ENCODE peak calls at places on chromosomes 6 and 20, in four cellular contexts. One of them, this sample, is unnamed.

GRCh38 chr6:157644043-157644810 is 178.8 kb upstream of the SNX9 start:
- DNase-seq in IMR-90: no peak
- DNase-seq in neural progenitor cell: no peak
- DNase-seq in fibroblast of lung: peak; percentile 37
- DNase-seq in this sample: no peak

GRCh38 chr20:6169251-6169650 is 46.4 kb upstream of the FERMT1 start:
- DNase-seq in IMR-90: peak; percentile 12
- DNase-seq in neural progenitor cell: no peak
- DNase-seq in fibroblast of lung: no peak
- DNase-seq in this sample: peak; percentile 11

GRCh38 chr6:166830185-166830890 is 126.0 kb downstream of the RNASET2 start:
- DNase-seq in IMR-90: no peak
- DNase-seq in neural progenitor cell: no peak
- DNase-seq in fibroblast of lung: no peak
- DNase-seq in this sample: no peak

GRCh38 chr6:104955491-104955890 is 1.4 kb upstream of the LIN28B start:
- DNase-seq in IMR-90: no peak
- DNase-seq in neural progenitor cell: peak; percentile 73
- DNase-seq in fibroblast of lung: no peak
- DNase-seq in this sample: no peak

GRCh38 chr20:40634891-40635290 is 54.1 kb downstream of the MAFB start:
- DNase-seq in IMR-90: no peak
- DNase-seq in neural progenitor cell: no peak
- DNase-seq in fibroblast of lung: no peak
- DNase-seq in this sample: no peak

GRCh38 chr20:50469324-50469723 is 40.9 kb upstream of the PTPN1 start:
- DNase-seq in IMR-90: no peak
- DNase-seq in neural progenitor cell: no peak
- DNase-seq in fibroblast of lung: no peak
- DNase-seq in this sample: no peak

GRCh38 chr20:58696411-58696961 is 3.9 kb downstream of the NPEPL1 start:
- DNase-seq in IMR-90: no peak
- DNase-seq in neural progenitor cell: no peak
- DNase-seq in fibroblast of lung: no peak
- DNase-seq in this sample: no peak

GRCh38 chr6:37566209-37566859 is 66.6 kb upstream of the CCDC167 start:
- DNase-seq in IMR-90: no peak
- DNase-seq in neural progenitor cell: peak; percentile 89
- DNase-seq in fibroblast of lung: peak; percentile 39
- DNase-seq in this sample: peak; percentile 68

GRCh38 chr20:18090044-18090443 is 32.3 kb upstream of the OVOL2 start:
- DNase-seq in IMR-90: no peak
- DNase-seq in neural progenitor cell: no peak
- DNase-seq in fibroblast of lung: no peak
- DNase-seq in this sample: no peak

GRCh38 chr20:43409041-43409913 is 48.4 kb upstream of the SRSF6 start:
- DNase-seq in IMR-90: peak; percentile 52
- DNase-seq in neural progenitor cell: peak; percentile 68
- DNase-seq in fibroblast of lung: peak; percentile 59
- DNase-seq in this sample: peak; percentile 35

GRCh38 chr6:7156666-7157278 is 49.0 kb downstream of the RREB1 start:
- DNase-seq in IMR-90: peak; percentile 75
- DNase-seq in neural progenitor cell: no peak
- DNase-seq in fibroblast of lung: peak; percentile 52
- DNase-seq in this sample: no peak

GRCh38 chr6:161204866-161205557 is 68.8 kb downstream of the AGPAT4 start:
- DNase-seq in IMR-90: no peak
- DNase-seq in neural progenitor cell: no peak
- DNase-seq in fibroblast of lung: no peak
- DNase-seq in this sample: no peak

GRCh38 chr20:25173321-25173720 is 22.2 kb upstream of the ENTPD6 start:
- DNase-seq in IMR-90: no peak
- DNase-seq in neural progenitor cell: no peak
- DNase-seq in fibroblast of lung: no peak
- DNase-seq in this sample: no peak
- H2AFZ ChIP-seq in IMR-90: no peak overlapping the region
- H2AFZ ChIP-seq in neural progenitor cell: no peak overlapping the region
- H2AFZ ChIP-seq in fibroblast of lung: no peak overlapping the region
- H2AFZ ChIP-seq in this sample: no peak overlapping the region

GRCh38 chr20:41750137-41750536 is 132.0 kb upstream of the CHD6 start:
- DNase-seq in IMR-90: no peak
- DNase-seq in neural progenitor cell: no peak
- DNase-seq in fibroblast of lung: no peak
- DNase-seq in this sample: no peak
- H2AFZ ChIP-seq in IMR-90: no peak overlapping the region
- H2AFZ ChIP-seq in neural progenitor cell: no peak overlapping the region
- H2AFZ ChIP-seq in fibroblast of lung: no peak overlapping the region
- H2AFZ ChIP-seq in this sample: no peak overlapping the region

DNA sequence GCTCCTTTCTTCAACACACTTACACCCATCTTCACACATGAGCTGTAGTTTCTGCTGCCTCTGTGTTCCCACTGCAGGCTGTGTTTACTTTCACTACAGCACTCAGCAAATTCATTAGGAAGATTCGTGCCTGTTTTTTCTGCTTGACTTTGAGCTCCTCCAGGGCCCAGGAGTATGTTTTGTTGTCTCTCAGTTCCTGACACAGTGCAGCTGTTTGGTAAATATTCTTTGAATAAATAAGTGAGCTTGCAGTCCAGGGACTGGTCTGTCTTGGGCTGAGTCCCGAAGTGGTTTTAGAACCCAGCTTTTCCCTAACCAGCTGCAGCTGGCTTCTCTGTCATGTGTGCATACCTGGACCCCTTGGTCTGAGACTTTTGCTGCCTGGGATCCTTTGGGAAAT is 46.6 kb upstream of the CCN6 start:
- DNase-seq in IMR-90: no peak
- DNase-seq in neural progenitor cell: no peak
- DNase-seq in fibroblast of lung: peak; percentile 55
- DNase-seq in this sample: peak; percentile 26
- H2AFZ ChIP-seq in IMR-90: peak overlapping the region; percentile 19
- H2AFZ ChIP-seq in neural progenitor cell: peak overlapping the region; percentile 13
- H2AFZ ChIP-seq in fibroblast of lung: no peak overlapping the region
- H2AFZ ChIP-seq in this sample: no peak overlapping the region

GRCh38 chr6:148698671-148699180 is 48.1 kb upstream of the UST start:
- DNase-seq in IMR-90: no peak
- DNase-seq in neural progenitor cell: no peak
- DNase-seq in fibroblast of lung: no peak
- DNase-seq in this sample: no peak
- H2AFZ ChIP-seq in IMR-90: no peak overlapping the region
- H2AFZ ChIP-seq in neural progenitor cell: no peak overlapping the region
- H2AFZ ChIP-seq in fibroblast of lung: no peak overlapping the region
- H2AFZ ChIP-seq in this sample: no peak overlapping the region

GRCh38 chr6:131998255-131998982 is 47.2 kb upstream of the CCN2 start:
- DNase-seq in IMR-90: peak; percentile 22
- DNase-seq in neural progenitor cell: no peak
- DNase-seq in fibroblast of lung: no peak
- DNase-seq in this sample: peak; percentile 48
- H2AFZ ChIP-seq in IMR-90: no peak overlapping the region
- H2AFZ ChIP-seq in neural progenitor cell: no peak overlapping the region
- H2AFZ ChIP-seq in fibroblast of lung: no peak overlapping the region
- H2AFZ ChIP-seq in this sample: no peak overlapping the region

DNA sequence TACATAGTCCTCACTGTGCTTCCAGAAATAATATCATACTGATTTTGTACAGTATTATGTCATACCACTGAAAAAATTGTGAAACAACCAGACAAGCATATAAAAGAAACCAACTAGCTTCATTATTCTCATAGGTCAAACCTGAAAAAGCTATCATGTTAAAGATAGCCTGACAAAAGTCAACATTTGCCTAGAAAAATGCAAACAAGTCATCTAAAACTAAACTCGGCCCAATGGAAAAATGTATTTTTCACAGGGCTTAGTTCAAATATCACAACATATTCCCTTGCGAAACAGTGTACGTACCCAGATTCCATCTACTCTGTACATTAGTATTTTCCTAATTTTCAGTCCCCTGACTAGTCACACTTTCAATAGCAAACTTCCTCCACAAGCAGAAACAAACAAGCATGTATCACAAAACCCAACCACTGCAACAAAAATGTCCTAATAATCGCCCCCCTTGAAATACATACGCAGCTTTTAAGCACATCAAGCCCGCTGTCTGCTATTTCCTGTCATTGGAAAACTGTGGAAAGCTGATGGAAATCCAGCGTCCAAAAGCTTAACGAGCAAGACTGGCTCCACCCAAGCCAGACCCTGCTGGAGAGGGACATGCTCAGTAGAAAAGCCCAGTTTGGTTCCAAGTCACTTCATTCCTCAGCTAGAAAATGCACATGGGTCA is 93.1 kb downstream of the EPB41L2 start:
- DNase-seq in IMR-90: peak; percentile 67
- DNase-seq in neural progenitor cell: peak; percentile 7
- DNase-seq in fibroblast of lung: peak; percentile 85
- DNase-seq in this sample: no peak
- H2AFZ ChIP-seq in IMR-90: peak overlapping the region; percentile 36
- H2AFZ ChIP-seq in neural progenitor cell: no peak overlapping the region
- H2AFZ ChIP-seq in fibroblast of lung: no peak overlapping the region
- H2AFZ ChIP-seq in this sample: peak overlapping the region; percentile 10